ENCODE peak calls at places on chromosome 16, in seven cellular contexts. K is CD8-positive, alpha-beta memory T cell; J is mesenchymal stem cell; F is GM23248; A is GM23338; W is A673; D is heart right ventricle. Z is an unnamed sample. For H3K36me3, the result is how much of the 10 kb centered on the place peaks cover.

GRCh38 chr16:65024649-65025243 is 97.1 kb downstream of the CDH11 start:
- DNase-seq in K (no peak), J (peak), F (peak), A (no peak), W (no peak), D (no peak), Z (peak)

GRCh38 chr16:6977906-6978305 is 354.7 kb upstream of the RBFOX1 start:
- DNase-seq in K (no peak), J (no peak), F (no peak), A (no peak), W (no peak), D (no peak), Z (no peak)

GRCh38 chr16:56960681-56961281 is 969 bp upstream of the CETP start:
- DNase-seq in K (no peak), J (no peak), F (no peak), A (no peak), W (no peak), D (no peak), Z (no peak)

GRCh38 chr16:19130852-19131808 is 17.4 kb downstream of the ITPRIPL2 start:
- DNase-seq in K (no peak), J (peak), F (peak), A (peak), W (peak), D (peak), Z (peak)

GRCh38 chr16:71448274-71448866 is 6.5 kb upstream of the TLE7 start:
- DNase-seq in K (no peak), J (no peak), F (no peak), A (no peak), W (no peak), D (no peak), Z (no peak)

GRCh38 chr16:53872248-53873221 is 168.6 kb downstream of the FTO start:
- DNase-seq in K (no peak), J (peak), F (peak), A (no peak), W (no peak), D (no peak), Z (peak)

GRCh38 chr16:21603920-21604319 is 4.5 kb downstream of the METTL9 start:
- DNase-seq in K (no peak), J (peak), F (peak), A (no peak), W (no peak), D (no peak), Z (no peak)

GRCh38 chr16:84091460-84091859 is 25.3 kb downstream of the MBTPS1 start:
- DNase-seq in K (no peak), J (no peak), F (no peak), A (no peak), W (no peak), D (peak), Z (no peak)

GRCh38 chr16:87303962-87304521 is 13.2 kb downstream of the C16orf95 start:
- DNase-seq in K (no peak), J (no peak), F (no peak), A (no peak), W (no peak), D (no peak), Z (no peak)

GRCh38 chr16:88558457-88559442 is 11.5 kb upstream of the ZC3H18 start:
- DNase-seq in K (no peak), J (peak), F (peak), A (peak), W (peak), D (peak), Z (peak)

GRCh38 chr16:74601131-74601871 is 5.6 kb downstream of the GLG1 start:
- DNase-seq in K (peak), J (no peak), F (no peak), A (no peak), W (no peak), D (no peak), Z (no peak)

GRCh38 chr16:88479795-88480760 is 27.0 kb downstream of the ZFPM1 start:
- DNase-seq in K (peak), J (no peak), F (no peak), A (no peak), W (no peak), D (no peak), Z (no peak)

GRCh38 chr16:65414284-65414984 is 292.6 kb upstream of the CDH11 start:
- DNase-seq in K (no peak), J (peak), F (peak), A (no peak), W (no peak), D (no peak), Z (peak)

GRCh38 chr16:18802755-18803218 is 1.4 kb upstream of the ARL6IP1 start:
- DNase-seq in K (no peak), J (no peak), F (no peak), A (no peak), W (no peak), D (no peak), Z (no peak)

GRCh38 chr16:27083861-27084261 is 17.1 kb downstream of the C16orf82 start:
- DNase-seq in K (no peak), J (no peak), F (no peak), A (peak), W (no peak), D (peak), Z (no peak)
- H3K36me3 ChIP-seq in K (under half), J (under half), F (under half), A (under half), W (under half), D (under half), Z (under half)

GRCh38 chr16:31080035-31080629 is 5.9 kb downstream of the ZNF646 start:
- DNase-seq in K (peak), J (no peak), F (no peak), A (peak), W (no peak), D (no peak), Z (no peak)
- H3K36me3 ChIP-seq in K (under half), J (half or more), F (under half), A (under half), W (half or more), D (under half), Z (under half)

GRCh38 chr16:31130336-31130812 is 5.2 kb downstream of the PRSS8 start:
- DNase-seq in K (no peak), J (no peak), F (no peak), A (no peak), W (no peak), D (no peak), Z (no peak)

GRCh38 chr16:31130899-31131298 is 4.6 kb downstream of the PRSS8 start:
- DNase-seq in K (no peak), J (no peak), F (no peak), A (peak), W (no peak), D (no peak), Z (no peak)

GRCh38 chr16:31131841-31132271 is 3.7 kb downstream of the PRSS8 start:
- DNase-seq in K (no peak), J (no peak), F (no peak), A (no peak), W (no peak), D (no peak), Z (no peak)

GRCh38 chr16:31132303-31132978 is 3.1 kb downstream of the PRSS8 start:
- DNase-seq in K (no peak), J (no peak), F (no peak), A (no peak), W (no peak), D (no peak), Z (no peak)

GRCh38 chr16:31131416-31131815 is 4.1 kb downstream of the PRSS8 start:
- DNase-seq in K (no peak), J (no peak), F (no peak), A (no peak), W (no peak), D (no peak), Z (no peak)
- H3K36me3 ChIP-seq in K (under half), J (under half), F (under half), A (under half), W (under half), D (under half), Z (under half)

DNA sequence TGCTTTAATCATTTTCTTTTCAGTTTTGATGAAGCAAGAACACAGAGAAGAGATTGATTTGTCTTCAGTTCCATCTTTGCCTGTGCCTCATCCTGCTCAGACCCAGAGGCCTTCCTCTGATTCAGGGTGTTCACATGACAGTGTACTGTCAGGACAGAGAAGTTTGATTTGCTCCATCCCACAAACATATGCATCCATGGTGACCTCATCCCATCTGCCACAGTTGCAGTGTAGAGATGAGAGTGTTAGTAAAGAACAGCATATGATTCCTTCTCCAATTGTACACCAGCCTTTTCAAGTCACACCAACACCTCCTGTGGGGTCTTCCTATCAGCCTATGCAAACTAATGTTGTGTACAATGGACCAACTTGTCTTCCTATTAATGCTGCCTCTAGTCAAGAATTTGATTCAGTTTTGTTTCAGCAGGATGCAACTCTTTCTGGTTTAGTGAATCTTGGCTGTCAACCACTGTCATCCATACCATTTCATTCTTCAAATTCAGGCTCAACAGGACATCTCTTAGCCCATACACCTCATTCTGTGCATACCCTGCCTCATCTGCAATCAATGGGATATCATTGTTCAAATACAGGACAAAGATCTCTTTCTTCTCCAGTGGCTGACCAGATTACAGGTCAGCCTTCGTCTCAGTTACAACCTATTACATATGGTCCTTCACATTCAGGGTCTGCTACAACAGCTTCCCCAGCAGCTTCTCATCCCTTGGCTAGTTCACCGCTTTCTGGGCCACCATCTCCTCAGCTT is 45.0 kb downstream of the ESRP2 start:
- DNase-seq in K (no peak), J (peak), F (peak), A (no peak), W (no peak), D (no peak), Z (no peak)
- H3K36me3 ChIP-seq in K (under half), J (under half), F (under half), A (under half), W (under half), D (under half), Z (under half)

GRCh38 chr16:12675852-12676251 is 127.8 kb downstream of the CPPED1 start:
- DNase-seq in K (no peak), J (peak), F (peak), A (no peak), W (no peak), D (no peak), Z (peak)

GRCh38 chr16:12672986-12673385 is 130.7 kb downstream of the CPPED1 start:
- DNase-seq in K (no peak), J (no peak), F (no peak), A (no peak), W (no peak), D (no peak), Z (no peak)

GRCh38 chr16:12674524-12674923 is 129.2 kb downstream of the CPPED1 start:
- DNase-seq in K (no peak), J (no peak), F (no peak), A (no peak), W (no peak), D (no peak), Z (no peak)

GRCh38 chr16:12674096-12674495 is 129.6 kb downstream of the CPPED1 start:
- DNase-seq in K (no peak), J (peak), F (peak), A (no peak), W (no peak), D (no peak), Z (peak)

GRCh38 chr16:12673466-12673865 is 130.2 kb downstream of the CPPED1 start:
- DNase-seq in K (no peak), J (no peak), F (no peak), A (no peak), W (no peak), D (no peak), Z (no peak)
- H3K36me3 ChIP-seq in K (under half), J (under half), F (under half), A (under half), W (under half), D (under half), Z (under half)

GRCh38 chr16:23476289-23476688 is 23.3 kb upstream of the COG7 start:
- DNase-seq in K (no peak), J (no peak), F (no peak), A (no peak), W (no peak), D (no peak), Z (no peak)
- H3K36me3 ChIP-seq in K (half or more), J (half or more), F (under half), A (under half), W (half or more), D (under half), Z (under half)

GRCh38 chr16:4890026-4890425 is 42.7 kb downstream of the UBN1 start:
- DNase-seq in K (no peak), J (no peak), F (no peak), A (no peak), W (no peak), D (no peak), Z (no peak)
- H3K36me3 ChIP-seq in K (under half), J (half or more), F (under half), A (under half), W (under half), D (under half), Z (under half)

GRCh38 chr16:58042001-58042885 is 16.7 kb downstream of the MMP15 start:
- DNase-seq in K (no peak), J (no peak), F (no peak), A (no peak), W (no peak), D (no peak), Z (no peak)
- H3K36me3 ChIP-seq in K (under half), J (under half), F (under half), A (under half), W (under half), D (under half), Z (under half)

DNA sequence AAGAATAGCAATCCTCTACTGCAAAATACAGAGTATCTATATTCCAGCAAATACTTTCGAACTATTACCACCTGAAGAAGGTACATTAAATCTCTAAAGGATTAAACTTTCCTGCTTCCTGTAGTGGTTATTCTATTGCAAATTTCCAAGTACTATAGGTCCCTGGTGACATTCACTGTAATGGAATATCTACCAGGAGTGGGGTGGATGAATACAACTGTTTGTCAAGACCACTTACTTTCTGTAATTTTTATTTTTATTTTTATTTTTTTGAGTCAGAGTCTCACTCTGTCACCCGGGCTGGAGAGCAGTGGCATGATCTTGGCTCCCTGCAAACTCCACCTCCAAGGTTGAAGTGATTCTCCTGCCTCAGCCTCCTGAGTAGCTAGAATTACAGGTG is 389.5 kb downstream of the TMEM114 start:
- DNase-seq in K (no peak), J (no peak), F (no peak), A (no peak), W (no peak), D (no peak), Z (no peak)
- H3K36me3 ChIP-seq in K (under half), J (under half), F (under half), A (under half), W (under half), D (under half), Z (under half)

GRCh38 chr16:15864939-15865338 is 8.1 kb upstream of the MYH11 start:
- DNase-seq in K (no peak), J (no peak), F (no peak), A (no peak), W (no peak), D (no peak), Z (no peak)

GRCh38 chr16:15865742-15866141 is 8.9 kb upstream of the MYH11 start:
- DNase-seq in K (no peak), J (no peak), F (peak), A (no peak), W (no peak), D (no peak), Z (peak)

GRCh38 chr16:15861996-15862395 is 5.2 kb upstream of the MYH11 start:
- DNase-seq in K (no peak), J (no peak), F (no peak), A (no peak), W (no peak), D (no peak), Z (no peak)

DNA sequence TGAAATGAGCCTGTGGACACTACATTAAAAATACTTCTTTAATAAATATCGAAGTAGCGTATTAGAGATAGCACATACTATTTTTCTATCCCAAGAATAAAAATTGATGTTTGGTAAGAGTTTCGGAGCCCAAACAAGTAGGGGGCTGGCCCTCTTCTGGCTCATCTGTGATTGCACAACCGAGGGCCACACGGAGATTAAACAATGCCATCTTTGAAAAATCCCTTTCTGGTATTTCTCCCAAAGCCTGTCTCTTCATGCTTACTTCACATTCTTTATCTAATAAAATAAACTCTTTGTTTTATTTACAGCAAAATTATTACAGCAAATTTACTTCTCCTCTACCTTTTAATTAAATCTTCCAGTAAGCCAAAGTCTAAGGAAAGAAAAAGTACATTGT is 9.6 kb upstream of the MYH11 start:
- DNase-seq in K (no peak), J (no peak), F (peak), A (no peak), W (no peak), D (no peak), Z (no peak)
- H3K36me3 ChIP-seq in K (under half), J (half or more), F (under half), A (under half), W (under half), D (under half), Z (under half)